ENCODE peak calls at places on chromosomes 3 and 15, in seven cellular contexts. D is neuronal stem cell, N is mesendoderm, A is H9, O is mesenchymal stem cell, R is IMR-90, X is H1. E is an unnamed sample.

GRCh38 chr3:59540696-59541095 is 490.9 kb upstream of the CFAP20DC start:
- DNase-seq in R (no peak), A (no peak), N (peak), D (no peak), O (no peak), X (no peak), E (no peak)

GRCh38 chr3:143595456-143596077 is 252.7 kb downstream of the SLC9A9 start:
- DNase-seq in A (no peak), O (no peak), R (no peak), D (no peak), N (no peak), X (no peak), E (no peak)

GRCh38 chr3:37400945-37401344 is 226.6 kb upstream of the LRRFIP2 start:
- DNase-seq in O (no peak), N (no peak), D (no peak), X (no peak), R (no peak), A (no peak), E (no peak)

GRCh38 chr3:60192297-60193114 is 1058.7 kb downstream of the FHIT start:
- DNase-seq in R (no peak), A (no peak), N (no peak), D (no peak), O (no peak), X (no peak), E (no peak)

GRCh38 chr3:184261270-184262165 is at the start of gene CAMK2N2:
- DNase-seq in N (peak), X (peak), R (peak), O (peak), D (peak), A (peak), E (no peak)

GRCh38 chr15:72339777-72340177 is 19.8 kb upstream of the CELF6 start:
- DNase-seq in A (no peak), X (no peak), R (peak), D (no peak), O (peak), N (no peak), E (no peak)

GRCh38 chr3:141009496-141009895 is 41.7 kb upstream of the SPSB4 start:
- DNase-seq in O (no peak), A (no peak), N (no peak), X (no peak), R (no peak), D (no peak), E (no peak)

GRCh38 chr3:9201278-9201677 is 48.2 kb downstream of the SRGAP3 start:
- DNase-seq in X (no peak), N (no peak), A (no peak), R (no peak), O (no peak), D (no peak), E (no peak)

GRCh38 chr3:158531334-158531733 is 39.7 kb upstream of the MLF1 start:
- DNase-seq in D (no peak), A (no peak), O (no peak), N (no peak), X (no peak), R (no peak), E (no peak)

GRCh38 chr15:50544368-50544767 is 2.1 kb downstream of the USP50 start:
- DNase-seq in R (no peak), A (no peak), O (peak), X (no peak), N (peak), D (no peak), E (no peak)

GRCh38 chr15:89904519-89904918 is 8.2 kb downstream of the ARPIN start:
- DNase-seq in X (no peak), R (no peak), O (no peak), N (no peak), D (no peak), A (no peak), E (no peak)

GRCh38 chr3:178295257-178295912 is 240.9 kb upstream of the KCNMB2 start:
- DNase-seq in X (no peak), D (no peak), A (no peak), N (no peak), R (peak), O (no peak), E (no peak)

GRCh38 chr15:101498731-101499480 is 9.4 kb upstream of the PCSK6 start:
- DNase-seq in D (no peak), A (no peak), O (no peak), R (no peak), N (no peak), X (peak), E (no peak)

GRCh38 chr3:4899654-4900236 is 79.5 kb upstream of the BHLHE40 start:
- DNase-seq in O (no peak), R (no peak), A (no peak), X (no peak), D (no peak), N (no peak), E (no peak)

GRCh38 chr3:186825294-186825821 is 17.2 kb upstream of the ADIPOQ start:
- DNase-seq in A (peak), R (peak), D (no peak), N (peak), X (peak), O (peak), E (no peak)

GRCh38 chr15:34038404-34039179 is 412 bp downstream of the AVEN start:
- DNase-seq in A (peak), N (peak), D (peak), O (peak), R (peak), X (peak), E (peak)

GRCh38 chr3:100001514-100002270 is 112.6 kb downstream of the FILIP1L start:
- DNase-seq in O (no peak), N (no peak), X (no peak), A (no peak), D (no peak), R (no peak), E (no peak)

GRCh38 chr15:43515731-43516130 is 1.7 kb upstream of the MAP1A start:
- DNase-seq in X (no peak), O (no peak), R (no peak), N (no peak), D (no peak), A (no peak), E (no peak)

GRCh38 chr15:31200735-31201151 is 99.2 kb upstream of the TRPM1 start:
- DNase-seq in O (peak), N (peak), D (peak), X (peak), R (peak), A (peak), E (peak)

GRCh38 chr15:88454231-88454630 is 13.0 kb downstream of the MRPL46 start:
- DNase-seq in X (no peak), R (peak), N (no peak), D (no peak), A (no peak), O (peak), E (no peak)

GRCh38 chr15:78841891-78842290 is 30.6 kb upstream of the ADAMTS7 start:
- DNase-seq in D (no peak), X (no peak), A (no peak), N (no peak), O (no peak), R (no peak), E (peak)

GRCh38 chr15:63583027-63583426 is 14.2 kb upstream of the FBXL22 start:
- DNase-seq in D (no peak), R (peak), N (no peak), X (no peak), O (peak), A (no peak), E (no peak)

GRCh38 chr3:19798324-19798723 is 135.7 kb downstream of the EFHB start:
- DNase-seq in O (no peak), X (no peak), A (no peak), D (no peak), N (no peak), R (no peak), E (no peak)

GRCh38 chr3:72279631-72280041 is 494.7 kb upstream of the PROK2 start:
- DNase-seq in X (no peak), A (no peak), N (no peak), D (no peak), R (no peak), O (no peak), E (no peak)

GRCh38 chr3:172355836-172356235 is 92.4 kb downstream of the GHSR start:
- DNase-seq in R (peak), N (no peak), X (no peak), A (no peak), D (no peak), O (peak), E (no peak)

GRCh38 chr3:143084856-143085731 is 34.5 kb upstream of the CHST2 start:
- DNase-seq in O (peak), D (no peak), A (no peak), N (no peak), R (peak), X (no peak), E (peak)

GRCh38 chr15:84023636-84024035 is 211.9 kb upstream of the GOLGA6L4 start:
- DNase-seq in X (peak), N (peak), A (no peak), O (peak), D (no peak), R (peak), E (peak)

GRCh38 chr3:42705962-42706585 is 3.5 kb upstream of the HHATL start:
- DNase-seq in X (no peak), R (no peak), D (no peak), O (no peak), N (no peak), A (peak), E (no peak)

GRCh38 chr3:195537995-195538394 is 5.1 kb downstream of the PPP1R2 start:
- DNase-seq in X (no peak), O (no peak), A (no peak), N (no peak), D (no peak), R (no peak), E (peak)

GRCh38 chr15:32898991-32899613 is 181.3 kb downstream of the GREM1 start:
- DNase-seq in A (peak), R (no peak), N (peak), D (peak), X (peak), O (no peak), E (no peak)

GRCh38 chr3:187746479-187747335 is 1.4 kb upstream of the BCL6 start:
- DNase-seq in D (no peak), R (peak), N (peak), X (no peak), O (peak), A (no peak), E (peak)

GRCh38 chr3:99662838-99663570 is 24.6 kb downstream of the COL8A1 start:
- DNase-seq in O (no peak), N (no peak), A (peak), R (no peak), X (no peak), D (no peak), E (no peak)

DNA sequence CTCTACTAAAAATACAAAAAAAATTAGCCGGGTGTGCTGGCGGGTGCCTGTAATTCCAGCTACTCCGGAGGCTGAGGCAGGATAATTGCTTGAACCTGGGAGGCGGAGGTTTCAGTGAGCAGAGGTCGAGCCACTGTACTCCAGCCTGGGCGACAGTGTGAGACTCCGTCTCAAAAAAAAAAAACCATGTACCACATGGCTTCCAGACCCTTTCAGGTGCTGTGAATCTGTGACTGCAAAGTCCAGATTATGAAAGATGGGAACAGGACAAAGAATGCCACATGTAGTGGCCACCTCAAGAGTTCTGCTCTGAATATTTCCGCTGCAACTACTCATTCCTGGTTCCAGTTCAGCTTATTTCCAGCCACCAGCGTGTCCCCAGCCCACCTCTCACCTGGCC is 8.4 kb upstream of the DCAF1 start:
- DNase-seq in R (no peak), N (no peak), D (no peak), A (no peak), X (no peak), O (no peak), E (no peak)
- H3K9ac ChIP-seq in R (no peak), N (no peak), D (no peak), A (no peak), X (no peak), O (no peak), E (no peak)

DNA sequence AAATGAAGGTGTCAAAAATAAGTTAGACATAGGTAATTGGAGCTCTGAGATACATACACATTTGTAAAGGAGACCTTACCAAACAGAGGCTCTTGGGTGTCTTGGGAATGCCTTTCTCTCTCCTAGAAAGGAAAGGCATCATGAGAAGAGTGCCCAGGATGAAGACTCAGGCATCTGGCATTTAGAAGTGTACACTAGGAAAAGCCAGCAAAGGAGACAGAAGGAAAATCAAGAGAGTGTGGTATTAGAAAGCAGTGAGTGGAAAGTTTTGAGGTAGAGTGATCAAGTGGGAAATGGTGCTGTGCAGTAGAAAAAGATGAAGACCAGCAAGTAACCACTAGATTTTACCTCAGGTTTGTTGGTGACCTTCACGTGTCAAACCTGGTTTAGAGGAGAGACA is 16.1 kb downstream of the UBE2E1 start:
- DNase-seq in A (no peak), N (no peak), R (no peak), D (no peak), X (no peak), O (no peak), E (no peak)
- H4K8ac ChIP-seq in A (no peak), N (peak), R (no peak), D (no peak), X (no peak), O (no peak), E (no peak)

GRCh38 chr3:169662215-169663070 is 1.1 kb downstream of the MECOM start:
- DNase-seq in X (peak), O (peak), N (peak), D (peak), A (peak), R (peak), E (peak)
- H3K27ac ChIP-seq in X (no peak), O (no peak), N (no peak), D (peak), A (no peak), R (peak), E (peak)

GRCh38 chr3:197432407-197433127 is 123.2 kb downstream of the BDH1 start:
- DNase-seq in R (no peak), N (peak), A (no peak), D (no peak), O (peak), X (no peak), E (no peak)

GRCh38 chr3:197428117-197428761 is 127.5 kb downstream of the BDH1 start:
- DNase-seq in X (no peak), N (no peak), O (peak), A (no peak), R (peak), D (no peak), E (no peak)

GRCh38 chr3:197430961-197431910 is 124.5 kb downstream of the BDH1 start:
- DNase-seq in A (no peak), N (no peak), X (no peak), O (peak), R (peak), D (no peak), E (no peak)

GRCh38 chr3:197428961-197429360 is 126.8 kb downstream of the BDH1 start:
- DNase-seq in N (no peak), D (no peak), O (no peak), A (no peak), X (no peak), R (no peak), E (no peak)

DNA sequence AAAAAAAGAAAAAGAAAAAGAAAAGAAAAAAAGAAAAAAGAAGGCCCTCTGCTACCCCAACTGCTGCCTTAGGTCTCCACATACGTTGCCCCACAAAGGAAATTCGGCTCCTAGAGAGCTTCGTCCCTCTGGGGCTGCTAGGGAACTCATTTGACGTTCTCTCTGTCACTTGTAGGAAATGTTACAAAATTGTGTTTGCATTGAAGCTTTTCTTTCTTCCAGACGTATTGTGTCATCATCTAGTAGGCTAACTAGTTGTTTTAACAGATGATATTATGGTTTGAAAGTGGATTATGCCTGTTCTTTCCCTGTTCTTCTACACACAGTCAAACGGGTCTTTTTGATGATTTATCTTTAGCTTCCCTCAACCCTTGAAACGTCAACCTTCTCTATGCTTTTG is 125.3 kb downstream of the BDH1 start:
- DNase-seq in R (no peak), A (no peak), N (no peak), X (no peak), D (no peak), O (peak), E (no peak)
- H3K9ac ChIP-seq in R (no peak), A (no peak), N (no peak), X (no peak), D (no peak), O (no peak), E (no peak)

GRCh38 chr3:150931710-150932109 is 26.5 kb upstream of the MINDY4B start:
- DNase-seq in N (no peak), R (no peak), A (no peak), X (no peak), O (no peak), D (no peak), E (no peak)

GRCh38 chr3:150926328-150926727 is 21.1 kb upstream of the MINDY4B start:
- DNase-seq in X (no peak), O (no peak), N (no peak), D (no peak), R (no peak), A (no peak), E (no peak)

GRCh38 chr3:150925751-150926201 is 20.5 kb upstream of the MINDY4B start:
- DNase-seq in N (peak), O (peak), X (peak), R (peak), A (peak), D (peak), E (peak)

GRCh38 chr3:150930839-150931238 is 25.6 kb upstream of the MINDY4B start:
- DNase-seq in O (no peak), N (no peak), X (no peak), R (no peak), A (no peak), D (no peak), E (no peak)

DNA sequence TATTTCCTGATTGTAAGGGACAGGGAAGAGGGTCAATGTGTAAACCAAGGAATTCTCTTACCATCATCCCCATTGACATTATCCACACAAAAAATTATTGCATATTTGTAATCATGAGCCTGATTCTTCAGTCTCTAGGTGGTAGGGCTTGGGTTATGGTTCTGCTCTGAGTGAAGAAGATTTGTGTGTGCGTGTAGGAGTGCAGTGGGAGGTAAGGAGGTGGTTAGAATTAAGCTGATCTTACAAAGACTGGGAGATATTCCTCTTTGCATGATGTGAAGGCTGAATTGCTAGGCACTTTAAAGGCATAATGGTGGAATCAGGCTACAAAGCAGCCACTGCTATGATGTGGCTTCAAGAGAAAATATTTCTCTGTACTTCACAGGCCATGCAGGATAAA is 23.0 kb upstream of the MINDY4B start:
- DNase-seq in N (no peak), O (no peak), A (no peak), R (no peak), X (no peak), D (no peak), E (no peak)
- H4K8ac ChIP-seq in N (no peak), O (no peak), A (no peak), R (no peak), X (no peak), D (no peak), E (no peak)

GRCh38 chr3:129114455-129114854 is 7.1 kb downstream of the RAB43 start:
- DNase-seq in O (no peak), X (no peak), N (no peak), R (no peak), A (no peak), D (no peak), E (no peak)

GRCh38 chr3:129117134-129117533 is 4.5 kb downstream of the RAB43 start:
- DNase-seq in O (peak), R (no peak), X (no peak), A (no peak), D (no peak), N (no peak), E (no peak)

GRCh38 chr3:129118745-129119144 is 2.9 kb downstream of the RAB43 start:
- DNase-seq in N (no peak), X (no peak), O (no peak), D (no peak), R (no peak), A (no peak), E (no peak)

GRCh38 chr3:129119365-129120100 is 2.1 kb downstream of the RAB43 start:
- DNase-seq in D (no peak), N (no peak), R (no peak), O (peak), X (no peak), A (no peak), E (no peak)

DNA sequence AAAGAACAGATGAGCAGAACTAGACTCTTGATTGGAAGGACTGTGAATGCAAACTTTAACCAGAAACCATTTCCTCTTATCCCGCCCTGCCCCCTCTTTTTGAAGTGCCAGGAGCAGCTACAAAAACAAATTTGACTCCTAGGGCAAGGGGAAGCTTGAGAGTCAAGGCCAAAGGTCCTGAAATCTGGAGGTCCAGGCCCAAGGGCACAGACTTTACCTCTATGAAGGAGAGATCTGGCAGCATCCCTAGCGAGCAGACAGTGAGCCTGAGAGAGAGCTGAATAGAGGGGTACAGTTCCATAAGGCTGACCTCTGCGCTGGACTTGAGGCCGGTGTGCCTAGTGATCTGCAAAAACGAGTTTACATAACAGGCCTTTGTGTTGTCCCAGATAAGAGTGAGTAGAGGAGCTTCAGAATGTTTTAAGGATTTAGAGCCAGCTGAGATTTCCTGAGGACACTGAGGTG is 5.1 kb downstream of the RAB43 start:
- DNase-seq in X (no peak), R (no peak), N (peak), O (peak), D (no peak), A (no peak), E (no peak)
- H3K27ac ChIP-seq in X (no peak), R (peak), N (peak), O (no peak), D (no peak), A (no peak), E (no peak)

DNA sequence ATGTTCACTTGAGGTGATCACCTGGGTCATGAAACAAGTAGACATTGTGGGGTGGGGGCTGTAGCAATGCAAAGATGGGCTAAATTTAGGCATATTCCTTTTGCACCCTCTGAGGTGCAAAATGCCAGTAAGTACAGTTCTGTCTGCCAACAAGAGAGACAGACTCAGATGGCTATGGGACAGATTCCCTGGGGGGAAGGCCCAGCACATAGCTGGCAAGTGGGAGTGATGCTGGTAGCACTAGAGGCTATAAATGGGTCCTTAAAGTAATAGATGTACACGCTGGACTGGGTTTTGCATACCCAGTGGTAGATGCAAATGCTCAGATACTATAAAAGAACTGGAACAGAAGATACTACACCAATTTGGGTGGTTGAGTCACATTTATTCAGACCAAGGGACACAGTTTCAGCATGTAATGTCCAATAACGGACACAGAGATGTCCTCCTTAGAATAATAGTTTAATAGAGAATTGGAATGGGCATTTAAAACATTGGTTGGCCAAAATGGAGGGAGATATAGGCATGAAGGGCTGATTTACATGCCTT is 67.4 kb upstream of the RNU6-1 start:
- DNase-seq in R (no peak), X (no peak), D (no peak), O (no peak), A (no peak), N (no peak), E (peak)
- H3K9ac ChIP-seq in R (no peak), X (no peak), D (no peak), O (no peak), A (no peak), N (no peak), E (no peak)

E was measured in trophoblast cell.